ENCODE peak calls at places on chromosomes 2 and 18, in six cellular contexts. One of them, this sample, is unnamed.

GRCh38 chr18:57755473-57756067 is 47.5 kb downstream of the ATP8B1 start:
- DNase-seq in HTR-8/SVneo: no peak
- DNase-seq in omental fat pad: no peak
- DNase-seq in aorta: no peak
- DNase-seq in type B pancreatic cell: no peak
- DNase-seq in mucosa of gallbladder: no peak
- DNase-seq in this sample: no peak

GRCh38 chr2:64551851-64552250 is 27.7 kb downstream of the AFTPH start:
- DNase-seq in HTR-8/SVneo: no peak
- DNase-seq in omental fat pad: no peak
- DNase-seq in aorta: no peak
- DNase-seq in type B pancreatic cell: no peak
- DNase-seq in mucosa of gallbladder: no peak
- DNase-seq in this sample: no peak

GRCh38 chr2:119647440-119648169 is 31.4 kb upstream of the TMEM177 start:
- DNase-seq in HTR-8/SVneo: no peak
- DNase-seq in omental fat pad: no peak
- DNase-seq in aorta: peak
- DNase-seq in type B pancreatic cell: no peak
- DNase-seq in mucosa of gallbladder: no peak
- DNase-seq in this sample: peak

GRCh38 chr2:12819098-12819465 is 102.3 kb downstream of the TRIB2 start:
- DNase-seq in HTR-8/SVneo: peak
- DNase-seq in omental fat pad: peak
- DNase-seq in aorta: no peak
- DNase-seq in type B pancreatic cell: no peak
- DNase-seq in mucosa of gallbladder: peak
- DNase-seq in this sample: peak

GRCh38 chr2:61626827-61627226 is 88.7 kb upstream of the XPO1 start:
- DNase-seq in HTR-8/SVneo: no peak
- DNase-seq in omental fat pad: no peak
- DNase-seq in aorta: no peak
- DNase-seq in type B pancreatic cell: no peak
- DNase-seq in mucosa of gallbladder: no peak
- DNase-seq in this sample: no peak

GRCh38 chr2:30098271-30099005 is 48.4 kb upstream of the YPEL5 start:
- DNase-seq in HTR-8/SVneo: no peak
- DNase-seq in omental fat pad: no peak
- DNase-seq in aorta: no peak
- DNase-seq in type B pancreatic cell: no peak
- DNase-seq in mucosa of gallbladder: no peak
- DNase-seq in this sample: no peak

GRCh38 chr18:49135871-49136270 is 185.1 kb upstream of the SMAD7 start:
- DNase-seq in HTR-8/SVneo: no peak
- DNase-seq in omental fat pad: no peak
- DNase-seq in aorta: no peak
- DNase-seq in type B pancreatic cell: no peak
- DNase-seq in mucosa of gallbladder: no peak
- DNase-seq in this sample: peak

GRCh38 chr2:239882335-239882734 is 142.8 kb downstream of the NDUFA10 start:
- DNase-seq in HTR-8/SVneo: peak
- DNase-seq in omental fat pad: peak
- DNase-seq in aorta: no peak
- DNase-seq in type B pancreatic cell: peak
- DNase-seq in mucosa of gallbladder: peak
- DNase-seq in this sample: peak

GRCh38 chr2:49129034-49129433 is 25.3 kb downstream of the FSHR start:
- DNase-seq in HTR-8/SVneo: no peak
- DNase-seq in omental fat pad: no peak
- DNase-seq in aorta: no peak
- DNase-seq in type B pancreatic cell: no peak
- DNase-seq in mucosa of gallbladder: peak
- DNase-seq in this sample: no peak

GRCh38 chr2:62407838-62408589 is 98.0 kb downstream of the TMEM17 start:
- DNase-seq in HTR-8/SVneo: no peak
- DNase-seq in omental fat pad: no peak
- DNase-seq in aorta: no peak
- DNase-seq in type B pancreatic cell: no peak
- DNase-seq in mucosa of gallbladder: peak
- DNase-seq in this sample: no peak

GRCh38 chr2:178227187-178227586 is 32.9 kb downstream of the OSBPL6 start:
- DNase-seq in HTR-8/SVneo: peak
- DNase-seq in omental fat pad: no peak
- DNase-seq in aorta: no peak
- DNase-seq in type B pancreatic cell: no peak
- DNase-seq in mucosa of gallbladder: no peak
- DNase-seq in this sample: peak

GRCh38 chr18:32373995-32374394 is 96.7 kb downstream of the GAREM1 start:
- DNase-seq in HTR-8/SVneo: no peak
- DNase-seq in omental fat pad: no peak
- DNase-seq in aorta: no peak
- DNase-seq in type B pancreatic cell: no peak
- DNase-seq in mucosa of gallbladder: peak
- DNase-seq in this sample: peak

GRCh38 chr2:73112026-73112912 is 479 bp downstream of the RAB11FIP5 start:
- DNase-seq in HTR-8/SVneo: peak
- DNase-seq in omental fat pad: no peak
- DNase-seq in aorta: peak
- DNase-seq in type B pancreatic cell: no peak
- DNase-seq in mucosa of gallbladder: no peak
- DNase-seq in this sample: peak

GRCh38 chr2:26114144-26114543 is 58.7 kb upstream of the GAREM2 start:
- DNase-seq in HTR-8/SVneo: no peak
- DNase-seq in omental fat pad: no peak
- DNase-seq in aorta: no peak
- DNase-seq in type B pancreatic cell: no peak
- DNase-seq in mucosa of gallbladder: no peak
- DNase-seq in this sample: no peak

GRCh38 chr2:189285962-189286648 is 106.5 kb upstream of the COL5A2 start:
- DNase-seq in HTR-8/SVneo: peak
- DNase-seq in omental fat pad: no peak
- DNase-seq in aorta: no peak
- DNase-seq in type B pancreatic cell: no peak
- DNase-seq in mucosa of gallbladder: no peak
- DNase-seq in this sample: peak

GRCh38 chr2:127321306-127321705 is 27.4 kb upstream of the ERCC3 start:
- DNase-seq in HTR-8/SVneo: no peak
- DNase-seq in omental fat pad: no peak
- DNase-seq in aorta: no peak
- DNase-seq in type B pancreatic cell: no peak
- DNase-seq in mucosa of gallbladder: no peak
- DNase-seq in this sample: no peak

GRCh38 chr2:172109670-172110421 is 7.1 kb upstream of the DLX2 start:
- DNase-seq in HTR-8/SVneo: no peak
- DNase-seq in omental fat pad: no peak
- DNase-seq in aorta: no peak
- DNase-seq in type B pancreatic cell: no peak
- DNase-seq in mucosa of gallbladder: no peak
- DNase-seq in this sample: no peak

GRCh38 chr18:48018806-48019295 is 88.4 kb upstream of the SMAD2 start:
- DNase-seq in HTR-8/SVneo: no peak
- DNase-seq in omental fat pad: no peak
- DNase-seq in aorta: peak
- DNase-seq in type B pancreatic cell: no peak
- DNase-seq in mucosa of gallbladder: no peak
- DNase-seq in this sample: peak

GRCh38 chr2:171410101-171410500 is 23.7 kb downstream of the METTL8 start:
- DNase-seq in HTR-8/SVneo: no peak
- DNase-seq in omental fat pad: no peak
- DNase-seq in aorta: no peak
- DNase-seq in type B pancreatic cell: no peak
- DNase-seq in mucosa of gallbladder: no peak
- DNase-seq in this sample: peak

GRCh38 chr18:7064346-7064745 is 53.3 kb downstream of the LAMA1 start:
- DNase-seq in HTR-8/SVneo: no peak
- DNase-seq in omental fat pad: no peak
- DNase-seq in aorta: no peak
- DNase-seq in type B pancreatic cell: no peak
- DNase-seq in mucosa of gallbladder: no peak
- DNase-seq in this sample: no peak

GRCh38 chr2:200351815-200352214 is 45.3 kb downstream of the SPATS2L start:
- DNase-seq in HTR-8/SVneo: no peak
- DNase-seq in omental fat pad: no peak
- DNase-seq in aorta: no peak
- DNase-seq in type B pancreatic cell: no peak
- DNase-seq in mucosa of gallbladder: no peak
- DNase-seq in this sample: no peak

GRCh38 chr18:731185-731584 is 18.8 kb upstream of the ENOSF1 start:
- DNase-seq in HTR-8/SVneo: no peak
- DNase-seq in omental fat pad: no peak
- DNase-seq in aorta: no peak
- DNase-seq in type B pancreatic cell: no peak
- DNase-seq in mucosa of gallbladder: no peak
- DNase-seq in this sample: no peak

GRCh38 chr2:33681333-33681732 is 82.2 kb upstream of the FAM98A start:
- DNase-seq in HTR-8/SVneo: peak
- DNase-seq in omental fat pad: no peak
- DNase-seq in aorta: no peak
- DNase-seq in type B pancreatic cell: no peak
- DNase-seq in mucosa of gallbladder: no peak
- DNase-seq in this sample: peak

GRCh38 chr18:3283908-3284307 is 22.0 kb downstream of the MYL12B start:
- DNase-seq in HTR-8/SVneo: no peak
- DNase-seq in omental fat pad: no peak
- DNase-seq in aorta: no peak
- DNase-seq in type B pancreatic cell: no peak
- DNase-seq in mucosa of gallbladder: no peak
- DNase-seq in this sample: no peak

GRCh38 chr2:42140501-42140900 is 28.7 kb upstream of the EML4 start:
- DNase-seq in HTR-8/SVneo: no peak
- DNase-seq in omental fat pad: no peak
- DNase-seq in aorta: no peak
- DNase-seq in type B pancreatic cell: no peak
- DNase-seq in mucosa of gallbladder: no peak
- DNase-seq in this sample: peak

GRCh38 chr2:191320881-191321280 is 75.7 kb downstream of the MYO1B start:
- DNase-seq in HTR-8/SVneo: no peak
- DNase-seq in omental fat pad: no peak
- DNase-seq in aorta: no peak
- DNase-seq in type B pancreatic cell: no peak
- DNase-seq in mucosa of gallbladder: no peak
- DNase-seq in this sample: no peak

GRCh38 chr2:178072383-178073301 is at the start of gene PDE11A:
- DNase-seq in HTR-8/SVneo: peak
- DNase-seq in omental fat pad: peak
- DNase-seq in aorta: peak
- DNase-seq in type B pancreatic cell: peak
- DNase-seq in mucosa of gallbladder: peak
- DNase-seq in this sample: peak

GRCh38 chr2:162989507-162989906 is 150.9 kb upstream of the KCNH7 start:
- DNase-seq in HTR-8/SVneo: no peak
- DNase-seq in omental fat pad: no peak
- DNase-seq in aorta: no peak
- DNase-seq in type B pancreatic cell: no peak
- DNase-seq in mucosa of gallbladder: no peak
- DNase-seq in this sample: no peak

GRCh38 chr18:12093520-12094257 is at the start of gene ANKRD62:
- DNase-seq in HTR-8/SVneo: no peak
- DNase-seq in omental fat pad: no peak
- DNase-seq in aorta: no peak
- DNase-seq in type B pancreatic cell: no peak
- DNase-seq in mucosa of gallbladder: no peak
- DNase-seq in this sample: no peak

GRCh38 chr2:675051-675450 is 2.2 kb downstream of the TMEM18 start:
- DNase-seq in HTR-8/SVneo: no peak
- DNase-seq in omental fat pad: no peak
- DNase-seq in aorta: no peak
- DNase-seq in type B pancreatic cell: no peak
- DNase-seq in mucosa of gallbladder: no peak
- DNase-seq in this sample: no peak

GRCh38 chr2:55113976-55114564 is 63.8 kb upstream of the RTN4 start:
- DNase-seq in HTR-8/SVneo: no peak
- DNase-seq in omental fat pad: no peak
- DNase-seq in aorta: no peak
- DNase-seq in type B pancreatic cell: no peak
- DNase-seq in mucosa of gallbladder: peak
- DNase-seq in this sample: no peak

GRCh38 chr2:241903121-241904010 is 33.8 kb downstream of the RTP5 start:
- DNase-seq in HTR-8/SVneo: no peak
- DNase-seq in omental fat pad: no peak
- DNase-seq in aorta: peak
- DNase-seq in type B pancreatic cell: no peak
- DNase-seq in mucosa of gallbladder: no peak
- DNase-seq in this sample: no peak

This sample was measured in M059J.